ENCODE peak calls at places on chromosomes 7 and 10, in nine cellular contexts. One of them, this sample, is unnamed.

GRCh38 chr10:5531558-5532230 is 6.9 kb downstream of the CALML3 start:
- DNase-seq in body of pancreas: peak
- DNase-seq in heart left ventricle: no peak
- DNase-seq in cardiac muscle cell: no peak
- DNase-seq in effector memory CD4-positive, alpha-beta T cell: no peak
- DNase-seq in CD4-positive, CD25-positive, alpha-beta regulatory T cell: no peak
- DNase-seq in Caco-2: peak
- DNase-seq in CD8-positive, alpha-beta memory T cell: no peak
- DNase-seq in fibroblast of lung: no peak
- DNase-seq in this sample: no peak

GRCh38 chr7:157963526-157963925 is 624.1 kb downstream of the PTPRN2 start:
- DNase-seq in body of pancreas: no peak
- DNase-seq in heart left ventricle: no peak
- DNase-seq in CD4-positive, CD25-positive, alpha-beta regulatory T cell: no peak
- DNase-seq in effector memory CD4-positive, alpha-beta T cell: no peak
- DNase-seq in fibroblast of lung: no peak
- DNase-seq in Caco-2: no peak
- DNase-seq in cardiac muscle cell: no peak
- DNase-seq in CD8-positive, alpha-beta memory T cell: no peak
- DNase-seq in this sample: no peak

GRCh38 chr10:1542941-1543340 is 194.4 kb downstream of the ADARB2 start:
- DNase-seq in heart left ventricle: no peak
- DNase-seq in effector memory CD4-positive, alpha-beta T cell: no peak
- DNase-seq in body of pancreas: no peak
- DNase-seq in fibroblast of lung: no peak
- DNase-seq in cardiac muscle cell: no peak
- DNase-seq in CD4-positive, CD25-positive, alpha-beta regulatory T cell: no peak
- DNase-seq in Caco-2: no peak
- DNase-seq in CD8-positive, alpha-beta memory T cell: no peak
- DNase-seq in this sample: no peak

GRCh38 chr7:74718336-74718735 is 55.5 kb upstream of the NCF1 start:
- DNase-seq in heart left ventricle: no peak
- DNase-seq in CD8-positive, alpha-beta memory T cell: no peak
- DNase-seq in fibroblast of lung: peak
- DNase-seq in cardiac muscle cell: no peak
- DNase-seq in effector memory CD4-positive, alpha-beta T cell: no peak
- DNase-seq in body of pancreas: no peak
- DNase-seq in CD4-positive, CD25-positive, alpha-beta regulatory T cell: no peak
- DNase-seq in Caco-2: no peak
- DNase-seq in this sample: no peak

GRCh38 chr10:43817368-43817767 is 168.7 kb upstream of the ZNF32 start:
- DNase-seq in effector memory CD4-positive, alpha-beta T cell: no peak
- DNase-seq in CD4-positive, CD25-positive, alpha-beta regulatory T cell: no peak
- DNase-seq in heart left ventricle: no peak
- DNase-seq in Caco-2: no peak
- DNase-seq in body of pancreas: no peak
- DNase-seq in CD8-positive, alpha-beta memory T cell: no peak
- DNase-seq in fibroblast of lung: peak
- DNase-seq in cardiac muscle cell: peak
- DNase-seq in this sample: no peak

GRCh38 chr7:139619367-139619657 is 95.8 kb downstream of the CLEC2L start:
- DNase-seq in Caco-2: no peak
- DNase-seq in CD8-positive, alpha-beta memory T cell: no peak
- DNase-seq in fibroblast of lung: peak
- DNase-seq in effector memory CD4-positive, alpha-beta T cell: no peak
- DNase-seq in body of pancreas: no peak
- DNase-seq in cardiac muscle cell: peak
- DNase-seq in heart left ventricle: no peak
- DNase-seq in CD4-positive, CD25-positive, alpha-beta regulatory T cell: no peak
- DNase-seq in this sample: no peak

GRCh38 chr10:57338823-57339558 is 928.7 kb downstream of the IPMK start:
- DNase-seq in CD4-positive, CD25-positive, alpha-beta regulatory T cell: peak
- DNase-seq in heart left ventricle: no peak
- DNase-seq in effector memory CD4-positive, alpha-beta T cell: no peak
- DNase-seq in CD8-positive, alpha-beta memory T cell: no peak
- DNase-seq in cardiac muscle cell: peak
- DNase-seq in body of pancreas: peak
- DNase-seq in fibroblast of lung: peak
- DNase-seq in Caco-2: no peak
- DNase-seq in this sample: no peak

GRCh38 chr7:130381468-130382312 is 1.4 kb downstream of the CPA1 start:
- DNase-seq in fibroblast of lung: no peak
- DNase-seq in body of pancreas: peak
- DNase-seq in CD8-positive, alpha-beta memory T cell: no peak
- DNase-seq in CD4-positive, CD25-positive, alpha-beta regulatory T cell: no peak
- DNase-seq in heart left ventricle: no peak
- DNase-seq in effector memory CD4-positive, alpha-beta T cell: no peak
- DNase-seq in Caco-2: no peak
- DNase-seq in cardiac muscle cell: no peak
- DNase-seq in this sample: no peak

GRCh38 chr10:35739998-35740397 is 97.9 kb upstream of the FZD8 start:
- DNase-seq in effector memory CD4-positive, alpha-beta T cell: no peak
- DNase-seq in fibroblast of lung: peak
- DNase-seq in CD8-positive, alpha-beta memory T cell: no peak
- DNase-seq in Caco-2: no peak
- DNase-seq in cardiac muscle cell: peak
- DNase-seq in heart left ventricle: no peak
- DNase-seq in CD4-positive, CD25-positive, alpha-beta regulatory T cell: no peak
- DNase-seq in body of pancreas: no peak
- DNase-seq in this sample: no peak

GRCh38 chr7:47448971-47449370 is 132.9 kb downstream of the TNS3 start:
- DNase-seq in effector memory CD4-positive, alpha-beta T cell: no peak
- DNase-seq in fibroblast of lung: no peak
- DNase-seq in heart left ventricle: no peak
- DNase-seq in CD8-positive, alpha-beta memory T cell: no peak
- DNase-seq in Caco-2: no peak
- DNase-seq in body of pancreas: no peak
- DNase-seq in cardiac muscle cell: no peak
- DNase-seq in CD4-positive, CD25-positive, alpha-beta regulatory T cell: no peak
- DNase-seq in this sample: no peak

GRCh38 chr7:47447621-47448349 is 134.1 kb downstream of the TNS3 start:
- DNase-seq in Caco-2: no peak
- DNase-seq in cardiac muscle cell: no peak
- DNase-seq in CD4-positive, CD25-positive, alpha-beta regulatory T cell: no peak
- DNase-seq in fibroblast of lung: no peak
- DNase-seq in body of pancreas: no peak
- DNase-seq in heart left ventricle: no peak
- DNase-seq in effector memory CD4-positive, alpha-beta T cell: no peak
- DNase-seq in CD8-positive, alpha-beta memory T cell: no peak
- DNase-seq in this sample: no peak

GRCh38 chr7:47451851-47452205 is 130.1 kb downstream of the TNS3 start:
- DNase-seq in cardiac muscle cell: no peak
- DNase-seq in effector memory CD4-positive, alpha-beta T cell: no peak
- DNase-seq in CD8-positive, alpha-beta memory T cell: no peak
- DNase-seq in heart left ventricle: no peak
- DNase-seq in CD4-positive, CD25-positive, alpha-beta regulatory T cell: no peak
- DNase-seq in Caco-2: no peak
- DNase-seq in body of pancreas: no peak
- DNase-seq in fibroblast of lung: peak
- DNase-seq in this sample: no peak

GRCh38 chr7:47452295-47452694 is 129.6 kb downstream of the TNS3 start:
- DNase-seq in body of pancreas: no peak
- DNase-seq in Caco-2: no peak
- DNase-seq in effector memory CD4-positive, alpha-beta T cell: no peak
- DNase-seq in heart left ventricle: no peak
- DNase-seq in CD4-positive, CD25-positive, alpha-beta regulatory T cell: no peak
- DNase-seq in CD8-positive, alpha-beta memory T cell: no peak
- DNase-seq in fibroblast of lung: no peak
- DNase-seq in cardiac muscle cell: no peak
- DNase-seq in this sample: no peak

DNA sequence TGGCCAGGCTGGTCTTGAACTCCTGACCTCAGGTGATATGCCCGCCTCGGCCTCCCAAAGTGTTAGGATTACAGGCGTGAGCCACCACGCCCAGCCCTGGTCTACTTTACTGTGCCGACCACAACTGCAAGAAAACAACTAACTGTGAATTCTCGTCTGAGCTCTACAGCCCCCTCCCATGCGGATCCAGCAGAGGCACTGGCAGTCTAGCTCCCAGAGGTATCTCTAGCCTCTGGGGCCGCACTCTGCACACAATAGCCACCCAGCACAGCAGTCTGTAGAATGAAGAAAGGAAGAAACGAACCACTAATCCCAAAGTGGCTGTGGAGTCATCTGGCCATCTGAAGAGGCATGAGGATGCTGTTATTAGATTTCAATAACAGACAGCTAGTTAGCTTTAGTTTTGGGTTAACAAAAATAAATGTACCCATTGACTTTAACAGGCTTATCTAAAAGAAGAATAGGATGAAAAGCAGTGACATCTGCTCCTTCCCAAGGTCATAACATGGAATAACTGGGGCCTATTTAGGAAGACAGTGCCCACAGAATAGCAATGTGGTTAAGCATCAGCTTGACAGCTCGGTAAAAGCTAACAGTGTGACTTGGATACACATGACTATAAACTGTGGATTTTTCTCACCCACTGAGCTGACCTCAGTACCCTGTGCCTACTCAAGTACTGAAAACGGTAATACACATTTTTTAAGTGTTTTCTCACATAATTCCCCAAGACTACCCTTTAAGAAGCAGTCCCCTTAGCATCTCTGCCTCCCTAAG is 131.9 kb downstream of the TNS3 start:
- DNase-seq in fibroblast of lung: peak
- DNase-seq in effector memory CD4-positive, alpha-beta T cell: no peak
- DNase-seq in Caco-2: no peak
- DNase-seq in cardiac muscle cell: peak
- DNase-seq in heart left ventricle: no peak
- DNase-seq in body of pancreas: no peak
- DNase-seq in CD4-positive, CD25-positive, alpha-beta regulatory T cell: no peak
- DNase-seq in CD8-positive, alpha-beta memory T cell: no peak
- DNase-seq in this sample: no peak
- H3K4me3 ChIP-seq in fibroblast of lung: no peak
- H3K4me3 ChIP-seq in effector memory CD4-positive, alpha-beta T cell: no peak
- H3K4me3 ChIP-seq in Caco-2: no peak
- H3K4me3 ChIP-seq in cardiac muscle cell: no peak
- H3K4me3 ChIP-seq in heart left ventricle: no peak
- H3K4me3 ChIP-seq in body of pancreas: no peak
- H3K4me3 ChIP-seq in CD4-positive, CD25-positive, alpha-beta regulatory T cell: no peak
- H3K4me3 ChIP-seq in CD8-positive, alpha-beta memory T cell: no peak
- H3K4me3 ChIP-seq in this sample: no peak

DNA sequence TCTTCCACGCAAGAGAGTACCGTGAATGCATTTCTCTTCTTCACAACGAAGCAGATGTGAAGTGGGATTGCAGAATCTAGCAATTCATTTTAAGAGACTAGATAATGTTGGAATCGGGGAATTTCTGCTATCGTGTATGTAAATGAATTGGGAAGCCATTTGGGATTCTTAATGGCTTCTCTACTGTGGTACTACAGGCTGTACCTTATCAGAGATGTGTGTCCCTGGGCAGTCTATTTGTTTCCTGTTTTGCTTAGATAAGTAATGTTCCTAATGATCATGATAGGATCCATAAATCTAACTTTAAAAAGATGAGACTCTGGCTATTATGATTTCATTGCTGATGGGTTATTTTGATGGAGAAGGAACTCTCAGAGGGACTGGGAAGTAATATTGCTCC is 320.6 kb downstream of the REEP3 start:
- DNase-seq in Caco-2: no peak
- DNase-seq in cardiac muscle cell: no peak
- DNase-seq in CD8-positive, alpha-beta memory T cell: no peak
- DNase-seq in effector memory CD4-positive, alpha-beta T cell: no peak
- DNase-seq in heart left ventricle: no peak
- DNase-seq in CD4-positive, CD25-positive, alpha-beta regulatory T cell: no peak
- DNase-seq in body of pancreas: no peak
- DNase-seq in fibroblast of lung: no peak
- DNase-seq in this sample: no peak
- H3K4me3 ChIP-seq in Caco-2: no peak
- H3K4me3 ChIP-seq in cardiac muscle cell: no peak
- H3K4me3 ChIP-seq in CD8-positive, alpha-beta memory T cell: no peak
- H3K4me3 ChIP-seq in effector memory CD4-positive, alpha-beta T cell: no peak
- H3K4me3 ChIP-seq in heart left ventricle: no peak
- H3K4me3 ChIP-seq in CD4-positive, CD25-positive, alpha-beta regulatory T cell: no peak
- H3K4me3 ChIP-seq in body of pancreas: no peak
- H3K4me3 ChIP-seq in fibroblast of lung: no peak
- H3K4me3 ChIP-seq in this sample: no peak

GRCh38 chr10:93060887-93061593 is 442 bp downstream of the CYP26C1 start:
- DNase-seq in cardiac muscle cell: no peak
- DNase-seq in effector memory CD4-positive, alpha-beta T cell: no peak
- DNase-seq in CD4-positive, CD25-positive, alpha-beta regulatory T cell: no peak
- DNase-seq in fibroblast of lung: no peak
- DNase-seq in body of pancreas: no peak
- DNase-seq in CD8-positive, alpha-beta memory T cell: no peak
- DNase-seq in heart left ventricle: no peak
- DNase-seq in Caco-2: no peak
- DNase-seq in this sample: no peak

GRCh38 chr10:93058139-93058538 is 2.5 kb upstream of the CYP26C1 start:
- DNase-seq in effector memory CD4-positive, alpha-beta T cell: no peak
- DNase-seq in fibroblast of lung: no peak
- DNase-seq in body of pancreas: no peak
- DNase-seq in CD4-positive, CD25-positive, alpha-beta regulatory T cell: no peak
- DNase-seq in Caco-2: no peak
- DNase-seq in cardiac muscle cell: no peak
- DNase-seq in heart left ventricle: no peak
- DNase-seq in CD8-positive, alpha-beta memory T cell: no peak
- DNase-seq in this sample: no peak

GRCh38 chr10:93062499-93063216 is 2.1 kb downstream of the CYP26C1 start:
- DNase-seq in cardiac muscle cell: peak
- DNase-seq in CD8-positive, alpha-beta memory T cell: peak
- DNase-seq in CD4-positive, CD25-positive, alpha-beta regulatory T cell: peak
- DNase-seq in body of pancreas: no peak
- DNase-seq in heart left ventricle: no peak
- DNase-seq in fibroblast of lung: no peak
- DNase-seq in effector memory CD4-positive, alpha-beta T cell: peak
- DNase-seq in Caco-2: no peak
- DNase-seq in this sample: no peak

GRCh38 chr10:93061594-93062498 is 1.2 kb downstream of the CYP26C1 start:
- DNase-seq in CD8-positive, alpha-beta memory T cell: no peak
- DNase-seq in body of pancreas: no peak
- DNase-seq in fibroblast of lung: no peak
- DNase-seq in effector memory CD4-positive, alpha-beta T cell: no peak
- DNase-seq in cardiac muscle cell: peak
- DNase-seq in heart left ventricle: no peak
- DNase-seq in Caco-2: no peak
- DNase-seq in CD4-positive, CD25-positive, alpha-beta regulatory T cell: peak
- DNase-seq in this sample: no peak

GRCh38 chr10:93059975-93060886 is at the start of gene CYP26C1:
- DNase-seq in heart left ventricle: no peak
- DNase-seq in cardiac muscle cell: no peak
- DNase-seq in fibroblast of lung: no peak
- DNase-seq in CD4-positive, CD25-positive, alpha-beta regulatory T cell: no peak
- DNase-seq in body of pancreas: no peak
- DNase-seq in Caco-2: no peak
- DNase-seq in effector memory CD4-positive, alpha-beta T cell: no peak
- DNase-seq in CD8-positive, alpha-beta memory T cell: no peak
- DNase-seq in this sample: no peak
- H3K4me3 ChIP-seq in heart left ventricle: no peak
- H3K4me3 ChIP-seq in cardiac muscle cell: peak
- H3K4me3 ChIP-seq in fibroblast of lung: no peak
- H3K4me3 ChIP-seq in CD4-positive, CD25-positive, alpha-beta regulatory T cell: no peak
- H3K4me3 ChIP-seq in body of pancreas: no peak
- H3K4me3 ChIP-seq in Caco-2: no peak
- H3K4me3 ChIP-seq in effector memory CD4-positive, alpha-beta T cell: no peak
- H3K4me3 ChIP-seq in CD8-positive, alpha-beta memory T cell: no peak
- H3K4me3 ChIP-seq in this sample: no peak

DNA sequence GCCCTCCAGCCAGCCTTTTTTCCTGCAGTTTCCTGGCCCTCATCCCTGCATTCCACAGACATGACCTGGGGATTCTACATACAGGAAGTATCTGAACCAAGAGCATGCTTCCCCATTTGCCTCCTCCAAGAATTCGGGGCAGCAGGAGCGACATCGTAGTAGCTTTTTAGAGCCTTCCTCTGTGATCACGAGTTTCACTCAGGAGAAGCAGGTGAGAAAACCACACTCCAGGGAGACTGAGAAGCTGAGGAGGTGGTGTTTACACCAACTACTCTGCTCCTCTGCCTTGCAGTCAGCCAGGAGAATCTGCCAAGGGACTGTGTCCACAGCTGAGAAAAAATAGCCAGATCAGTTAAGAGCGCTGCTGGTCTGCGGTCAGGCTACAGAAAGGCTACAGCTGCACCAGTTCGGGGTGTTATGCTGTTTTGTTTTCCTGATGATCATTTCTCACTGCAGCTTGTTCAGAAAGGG is 54.1 kb downstream of the HSPA12A start:
- DNase-seq in heart left ventricle: peak
- DNase-seq in Caco-2: no peak
- DNase-seq in fibroblast of lung: peak
- DNase-seq in effector memory CD4-positive, alpha-beta T cell: no peak
- DNase-seq in cardiac muscle cell: peak
- DNase-seq in CD8-positive, alpha-beta memory T cell: no peak
- DNase-seq in body of pancreas: no peak
- DNase-seq in CD4-positive, CD25-positive, alpha-beta regulatory T cell: no peak
- DNase-seq in this sample: no peak
- H3K4me3 ChIP-seq in heart left ventricle: no peak
- H3K4me3 ChIP-seq in Caco-2: no peak
- H3K4me3 ChIP-seq in fibroblast of lung: peak
- H3K4me3 ChIP-seq in effector memory CD4-positive, alpha-beta T cell: no peak
- H3K4me3 ChIP-seq in cardiac muscle cell: no peak
- H3K4me3 ChIP-seq in CD8-positive, alpha-beta memory T cell: no peak
- H3K4me3 ChIP-seq in body of pancreas: no peak
- H3K4me3 ChIP-seq in CD4-positive, CD25-positive, alpha-beta regulatory T cell: no peak
- H3K4me3 ChIP-seq in this sample: no peak

This sample was measured in GM06990.